ENCODE peak calls at places on chromosomes 11 and 22, in seven cellular contexts. X is Ammon's horn; L is NAMALWA; P is HuH-7.5; R is fibroblast of mammary gland; J is neural crest cell; G is CD8-positive, alpha-beta T cell. E is an unnamed sample.

GRCh38 chr11:123214396-123214795 is 19.3 kb upstream of the CLMP start:
- DNase-seq in X (no peak), R (no peak), L (no peak), G (no peak), J (no peak), P (no peak), E (no peak)

GRCh38 chr11:92477686-92478085 is 253.1 kb downstream of the FAT3 start:
- DNase-seq in J (no peak), G (no peak), L (no peak), X (no peak), R (no peak), P (no peak), E (no peak)

GRCh38 chr11:81756864-81757595 is 976.6 kb downstream of the FAM181B start:
- DNase-seq in X (no peak), G (no peak), J (no peak), P (no peak), L (no peak), R (no peak), E (no peak)

GRCh38 chr11:57709802-57710367 is 2.1 kb downstream of the MED19 start:
- DNase-seq in X (no peak), L (no peak), P (no peak), G (no peak), R (no peak), J (no peak), E (no peak)

GRCh38 chr22:36289406-36289870 is 36.5 kb downstream of the APOL1 start:
- DNase-seq in G (no peak), J (no peak), R (no peak), P (no peak), L (no peak), X (no peak), E (no peak)

GRCh38 chr11:27497284-27497866 is 9.2 kb downstream of the LIN7C start:
- DNase-seq in G (no peak), X (peak), R (peak), L (peak), P (no peak), J (no peak), E (peak)

GRCh38 chr11:133414503-133414902 is 117.8 kb downstream of the OPCML start:
- DNase-seq in R (no peak), P (no peak), L (no peak), J (no peak), X (peak), G (no peak), E (no peak)

GRCh38 chr22:45818130-45819085 is 146.8 kb downstream of the ATXN10 start:
- DNase-seq in P (no peak), J (no peak), L (no peak), G (no peak), R (no peak), X (peak), E (no peak)

GRCh38 chr11:133906746-133907145 is 50.0 kb downstream of the IGSF9B start:
- DNase-seq in G (no peak), X (no peak), L (no peak), P (no peak), R (no peak), J (no peak), E (no peak)

GRCh38 chr11:76044750-76045320 is 161.5 kb downstream of the WNT11 start:
- DNase-seq in R (no peak), L (no peak), P (no peak), X (no peak), G (no peak), J (no peak), E (no peak)

GRCh38 chr11:103978588-103979580 is 57.6 kb upstream of the DDI1 start:
- DNase-seq in L (no peak), G (no peak), X (no peak), P (no peak), R (peak), J (no peak), E (no peak)

GRCh38 chr11:2458321-2458720 is 13.5 kb downstream of the KCNQ1 start:
- DNase-seq in L (no peak), P (no peak), G (no peak), J (no peak), X (no peak), R (no peak), E (no peak)

GRCh38 chr11:111745719-111746504 is 20.3 kb downstream of the PPP2R1B start:
- DNase-seq in J (no peak), P (no peak), G (no peak), R (peak), L (no peak), X (no peak), E (peak)

GRCh38 chr11:83819936-83820549 is 533.9 kb upstream of the CCDC90B start:
- DNase-seq in R (peak), X (peak), J (no peak), G (no peak), P (no peak), L (peak), E (peak)

E was measured in GM23248.